ENCODE peak calls at places on chromosomes 6 and 20, in five cellular contexts. Z is IMR-90, Y is trophoblast cell, Q is H1, L is neuronal stem cell. I is an unnamed sample.

GRCh38 chr6:99559056-99559455 is 9.4 kb downstream of the CCNC start:
- DNase-seq in Z (no peak), Y (no peak), Q (no peak), L (no peak), I (no peak)

GRCh38 chr20:36132802-36133211 is 21.7 kb upstream of the EPB41L1 start:
- DNase-seq in Z (no peak), Y (no peak), Q (no peak), L (no peak), I (no peak)

GRCh38 chr20:63092660-63093215 is 86.0 kb upstream of the BHLHE23 start:
- DNase-seq in Z (no peak), Y (no peak), Q (no peak), L (no peak), I (peak)

GRCh38 chr6:34391711-34392496 is 565 bp downstream of the NUDT3 start:
- DNase-seq in Z (peak), Y (peak), Q (no peak), L (peak), I (peak)

GRCh38 chr20:53883098-53883762 is 187.2 kb downstream of the BCAS1 start:
- DNase-seq in Z (peak), Y (no peak), Q (no peak), L (no peak), I (no peak)

GRCh38 chr20:23165964-23166363 is 79.8 kb upstream of the CD93 start:
- DNase-seq in Z (no peak), Y (no peak), Q (no peak), L (no peak), I (no peak)

GRCh38 chr20:50901301-50901700 is 29.9 kb downstream of the ADNP start:
- DNase-seq in Z (no peak), Y (no peak), Q (no peak), L (no peak), I (no peak)

GRCh38 chr20:8406394-8406793 is 274.3 kb downstream of the PLCB1 start:
- DNase-seq in Z (no peak), Y (no peak), Q (no peak), L (no peak), I (no peak)

GRCh38 chr20:47360207-47360488 is 3.6 kb upstream of the ZMYND8 start:
- DNase-seq in Z (peak), Y (peak), Q (no peak), L (no peak), I (no peak)

GRCh38 chr6:1756472-1757129 is 146.9 kb downstream of the FOXC1 start:
- DNase-seq in Z (no peak), Y (peak), Q (no peak), L (no peak), I (no peak)

GRCh38 chr6:88982720-88983119 is 19.3 kb upstream of the RNGTT start:
- DNase-seq in Z (peak), Y (no peak), Q (no peak), L (peak), I (no peak)

GRCh38 chr6:97322226-97322625 is 39.2 kb upstream of the MMS22L start:
- DNase-seq in Z (no peak), Y (no peak), Q (no peak), L (no peak), I (no peak)

GRCh38 chr20:17871181-17871580 is 97.4 kb downstream of the SNX5 start:
- DNase-seq in Z (peak), Y (no peak), Q (no peak), L (no peak), I (no peak)

GRCh38 chr6:13767121-13767794 is 47.1 kb downstream of the MCUR1 start:
- DNase-seq in Z (peak), Y (no peak), Q (no peak), L (no peak), I (peak)

GRCh38 chr20:31543966-31544598 is 29.8 kb downstream of the HM13 start:
- DNase-seq in Z (peak), Y (no peak), Q (no peak), L (no peak), I (no peak)

GRCh38 chr6:167494698-167495435 is 170.0 kb downstream of the TTLL2 start:
- DNase-seq in Z (no peak), Y (no peak), Q (no peak), L (no peak), I (no peak)

GRCh38 chr6:31945154-31945506 is 765 bp upstream of the CFB start:
- DNase-seq in Z (no peak), Y (no peak), Q (no peak), L (no peak), I (no peak)
- H4K91ac ChIP-seq in Z (peak), Y (no peak), Q (no peak), L (no peak), I (no peak)

DNA sequence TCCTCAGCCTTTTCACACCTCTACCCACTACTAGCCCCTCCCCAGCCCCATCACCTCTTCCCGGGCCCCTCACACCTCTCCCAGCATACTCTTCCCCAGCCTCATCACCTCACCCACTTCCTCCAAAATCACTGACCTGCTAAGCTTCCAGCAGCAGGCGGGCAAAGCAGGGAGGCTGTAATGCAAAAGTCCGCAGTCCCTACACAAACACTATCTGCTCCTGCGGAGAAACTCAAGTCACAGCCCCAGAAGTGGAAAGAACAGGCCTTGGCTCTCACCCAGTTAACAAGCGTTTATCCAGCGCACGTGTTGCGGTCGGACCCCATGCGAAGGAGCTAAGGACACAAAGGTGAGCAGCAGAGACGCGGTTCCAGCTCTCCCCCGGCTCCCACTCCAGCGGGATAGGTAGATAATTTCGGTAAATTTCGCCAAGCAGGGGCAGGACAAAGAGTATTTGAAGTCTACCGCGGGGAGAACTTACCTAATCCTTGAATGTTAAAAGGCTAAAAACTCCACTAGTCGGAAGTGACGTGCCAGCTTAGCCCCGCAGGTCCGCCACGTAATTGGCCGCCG is 768 bp upstream of the TRIM39 start:
- DNase-seq in Z (no peak), Y (no peak), Q (peak), L (peak), I (peak)
- H3K27ac ChIP-seq in Z (peak), Y (peak), Q (peak), L (peak), I (peak)

GRCh38 chr6:2765896-2766766 is 938 bp downstream of the WRNIP1 start:
- DNase-seq in Z (peak), Y (peak), Q (no peak), L (peak), I (no peak)
- H4K91ac ChIP-seq in Z (peak), Y (peak), Q (no peak), L (no peak), I (no peak)

GRCh38 chr6:39823187-39823815 is 31.1 kb downstream of the DAAM2 start:
- DNase-seq in Z (no peak), Y (no peak), Q (no peak), L (no peak), I (no peak)
- H3K27ac ChIP-seq in Z (no peak), Y (no peak), Q (no peak), L (no peak), I (no peak)

GRCh38 chr6:45661667-45662066 is 283.9 kb upstream of the SUPT3H start:
- DNase-seq in Z (peak), Y (no peak), Q (no peak), L (no peak), I (no peak)
- H4K91ac ChIP-seq in Z (no peak), Y (no peak), Q (no peak), L (no peak), I (no peak)

DNA sequence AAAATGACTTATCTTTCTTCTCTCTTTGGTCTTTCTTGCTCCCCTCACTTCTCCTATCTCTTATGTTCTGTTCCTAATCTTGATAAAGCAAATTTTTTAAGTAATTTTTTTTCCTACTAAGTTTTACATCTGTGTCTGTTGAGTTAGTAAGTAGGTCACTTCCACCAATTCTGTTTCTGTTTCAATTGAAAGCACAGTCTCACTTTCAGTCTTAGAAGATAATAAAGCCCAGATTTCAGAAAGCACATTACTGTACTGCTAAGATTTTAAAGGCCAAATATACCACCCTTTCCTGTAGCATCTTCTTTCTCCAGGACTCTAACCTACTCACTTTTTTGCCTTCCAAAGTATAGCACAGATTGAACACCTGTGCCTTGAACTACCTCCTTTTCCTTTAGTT is 866.1 kb upstream of the ADGRB3 start:
- DNase-seq in Z (no peak), Y (no peak), Q (no peak), L (no peak), I (no peak)
- H3K27ac ChIP-seq in Z (no peak), Y (no peak), Q (no peak), L (no peak), I (no peak)

GRCh38 chr6:45483501-45483900 is 105.8 kb upstream of the SUPT3H start:
- DNase-seq in Z (peak), Y (no peak), Q (no peak), L (no peak), I (no peak)
- H4K91ac ChIP-seq in Z (peak), Y (no peak), Q (no peak), L (no peak), I (no peak)

DNA sequence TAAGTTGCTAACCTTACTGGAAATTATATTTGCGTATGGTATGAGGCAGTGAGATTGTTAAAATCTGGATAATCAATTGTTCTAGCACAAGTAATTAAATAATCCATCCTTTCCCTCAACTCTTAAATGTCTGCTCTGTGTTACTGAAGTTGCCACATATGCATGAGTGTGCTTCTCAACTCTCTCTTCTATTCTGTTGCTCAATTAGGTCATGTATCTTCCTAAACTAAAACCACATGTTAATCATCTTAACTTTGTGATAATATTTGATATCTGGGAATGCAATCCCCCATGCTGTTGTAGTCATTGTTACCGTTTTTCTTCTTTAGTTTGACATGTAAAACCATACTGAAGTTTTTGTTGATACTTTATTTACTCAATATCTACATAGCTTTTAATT is 63.5 kb upstream of the STMND1 start:
- DNase-seq in Z (peak), Y (no peak), Q (no peak), L (no peak), I (no peak)
- H3K27ac ChIP-seq in Z (no peak), Y (no peak), Q (no peak), L (no peak), I (no peak)

I was measured in H9.